ENCODE peak calls at places on chromosomes 16 and 17, in five cellular contexts. Y, T, B, I and D are unnamed samples.

GRCh38 chr16:17244865-17245264 is 225.9 kb downstream of the XYLT1 start:
- DNase-seq in Y (no peak), T (no peak), B (no peak), I (no peak), D (no peak)

GRCh38 chr16:72066747-72067146 is 3.7 kb downstream of the HPR start:
- DNase-seq in Y (no peak), T (no peak), B (peak; percentile 72), I (peak; percentile 72), D (peak; percentile 13)

GRCh38 chr17:45834471-45835396 is 9.9 kb upstream of the SPPL2C start:
- DNase-seq in Y (no peak), T (no peak), B (no peak), I (no peak), D (no peak)

GRCh38 chr17:51079049-51079448 is 41.6 kb downstream of the SPAG9 start:
- DNase-seq in Y (no peak), T (peak; percentile 2), B (no peak), I (no peak), D (no peak)

GRCh38 chr16:3992297-3993051 is 112.0 kb upstream of the CREBBP start:
- DNase-seq in Y (no peak), T (no peak), B (no peak), I (no peak), D (no peak)

GRCh38 chr16:4954714-4955113 is 3.4 kb upstream of the SEC14L5 start:
- DNase-seq in Y (no peak), T (no peak), B (no peak), I (no peak), D (no peak)

GRCh38 chr17:45964634-45965033 is 34.4 kb upstream of the STH start:
- DNase-seq in Y (no peak), T (no peak), B (no peak), I (no peak), D (no peak)

GRCh38 chr17:50638572-50638850 is 3.8 kb downstream of the ABCC3 start:
- DNase-seq in Y (no peak), T (no peak), B (no peak), I (no peak), D (no peak)

GRCh38 chr16:397135-397661 is at the start of gene NME4:
- DNase-seq in Y (no peak), T (peak; percentile 73), B (peak; percentile 75), I (no peak), D (no peak)

GRCh38 chr16:88116121-88116900 is 165.1 kb downstream of the BANP start:
- DNase-seq in Y (no peak), T (no peak), B (no peak), I (no peak), D (no peak)

GRCh38 chr17:44990994-44991393 is 22.9 kb upstream of the C1QL1 start:
- DNase-seq in Y (no peak), T (no peak), B (no peak), I (no peak), D (no peak)

GRCh38 chr16:12271006-12271405 is 294.5 kb downstream of the SNX29 start:
- DNase-seq in Y (no peak), T (peak; percentile 54), B (peak; percentile 68), I (peak; percentile 52), D (peak; percentile 12)

GRCh38 chr17:59387351-59388069 is 56.1 kb downstream of the YPEL2 start:
- DNase-seq in Y (no peak), T (no peak), B (no peak), I (no peak), D (no peak)

GRCh38 chr17:6551909-6552768 is 4.2 kb downstream of the PITPNM3 start:
- DNase-seq in Y (no peak), T (no peak), B (no peak), I (no peak), D (no peak)

GRCh38 chr16:86029131-86029741 is 130.3 kb downstream of the IRF8 start:
- DNase-seq in Y (no peak), T (no peak), B (no peak), I (no peak), D (no peak)

GRCh38 chr17:14833201-14833773 is 431.8 kb downstream of the PMP22 start:
- DNase-seq in Y (no peak), T (no peak), B (no peak), I (no peak), D (no peak)
- TF ChIP-seq MAX in Y (no peak), T (no peak), B (no peak), I (no peak), D (no peak)

DNA sequence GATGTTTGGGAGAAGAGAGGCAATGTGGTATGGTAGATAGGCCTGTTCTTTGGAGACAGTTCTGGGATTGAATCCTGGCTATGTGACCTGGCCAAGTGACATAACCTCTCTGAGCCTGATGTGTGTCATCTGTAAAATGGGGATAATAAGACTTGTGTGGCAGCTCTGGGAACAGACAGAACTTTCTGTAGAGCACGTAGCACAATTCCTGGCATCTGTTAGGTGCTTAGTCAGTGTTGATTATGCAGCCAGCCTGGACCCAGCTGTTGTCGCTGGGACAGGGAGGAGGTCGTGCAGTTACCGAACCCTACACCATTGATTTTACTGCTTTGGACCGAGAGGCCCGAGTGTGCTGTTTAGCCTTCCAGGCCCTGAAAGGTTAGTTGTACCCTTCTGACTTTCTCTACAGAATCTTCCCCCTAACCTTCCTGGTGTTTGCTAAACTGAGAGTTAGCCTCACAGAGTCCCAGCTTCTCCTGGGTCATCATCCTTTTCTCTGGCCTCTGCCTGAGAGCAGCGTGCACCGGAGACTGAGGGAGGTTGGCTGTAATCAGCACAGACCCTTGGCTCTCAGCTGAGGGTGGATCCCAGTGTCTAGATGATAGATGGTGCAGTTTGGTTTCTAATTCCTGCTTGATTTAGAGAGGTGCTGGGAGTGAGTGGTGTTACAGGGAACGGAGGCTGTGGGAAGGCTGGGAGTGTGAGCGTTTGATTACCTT is 31.9 kb downstream of the MSI2 start:
- DNase-seq in Y (no peak), T (no peak), B (peak; percentile 35), I (no peak), D (no peak)
- TF ChIP-seq SRF in Y (no peak), T (no peak), B (no peak), I (no peak), D (no peak)

DNA sequence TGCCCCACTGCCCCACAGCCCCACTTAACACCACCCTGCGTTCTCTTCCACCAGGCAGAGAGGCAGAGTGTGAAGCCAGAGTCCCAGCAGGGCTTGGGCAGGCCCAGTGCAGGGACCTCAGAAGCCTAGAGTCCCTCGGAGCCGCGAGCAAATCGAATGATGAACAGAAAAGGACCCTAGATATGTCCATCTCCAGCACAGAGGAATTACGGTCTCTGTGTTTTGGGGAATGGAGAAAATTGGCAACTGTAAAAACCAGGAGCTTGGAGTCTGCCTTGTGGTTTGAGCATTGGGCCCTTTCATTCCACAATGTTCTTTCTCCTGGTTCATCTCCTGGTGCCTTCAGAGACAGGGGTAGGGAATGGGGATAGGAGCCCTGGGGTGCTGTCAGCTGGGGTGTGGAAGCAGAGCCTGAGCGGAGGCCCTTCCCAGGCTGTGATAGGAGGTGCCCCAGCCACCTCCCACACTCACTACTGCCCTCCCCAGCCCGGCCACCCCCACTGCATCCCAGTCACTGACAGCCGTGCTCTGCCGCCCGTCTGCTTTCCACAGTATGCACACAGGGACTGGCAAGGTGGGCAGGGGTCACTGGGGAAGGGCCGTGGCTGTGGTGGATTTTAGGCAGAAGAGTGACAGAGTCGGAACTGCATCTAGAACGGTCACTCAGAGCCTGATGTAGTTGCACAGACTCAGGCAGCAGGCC is 26.7 kb downstream of the TBX4 start:
- DNase-seq in Y (no peak), T (peak; percentile 53), B (peak; percentile 24), I (no peak), D (no peak)
- TF ChIP-seq CTCF in Y (no peak), T (peak; percentile 61), B (peak; percentile 30), I (no peak), D (no peak)

GRCh38 chr16:22186517-22186916 is 19.6 kb upstream of the EEF2K start:
- DNase-seq in Y (no peak), T (peak; percentile 79), B (peak; percentile 44), I (no peak), D (no peak)

GRCh38 chr16:22189473-22190168 is 16.5 kb upstream of the EEF2K start:
- DNase-seq in Y (no peak), T (no peak), B (no peak), I (no peak), D (no peak)

GRCh38 chr16:22190169-22191088 is 15.6 kb upstream of the EEF2K start:
- DNase-seq in Y (peak; percentile 98), T (peak; percentile 100), B (peak; percentile 99), I (peak; percentile 100), D (peak; percentile 99)

GRCh38 chr16:22188267-22188594 is 17.8 kb upstream of the EEF2K start:
- DNase-seq in Y (no peak), T (no peak), B (no peak), I (no peak), D (no peak)

GRCh38 chr16:22188595-22189442 is 17.3 kb upstream of the EEF2K start:
- DNase-seq in Y (peak; percentile 55), T (peak; percentile 61), B (peak; percentile 82), I (peak; percentile 85), D (peak; percentile 70)
- TF ChIP-seq MAX in Y (no peak), T (no peak), B (no peak), I (no peak), D (no peak)

GRCh38 chr16:89123001-89123830 is 29.6 kb downstream of the ACSF3 start:
- DNase-seq in Y (no peak), T (no peak), B (no peak), I (no peak), D (no peak)
- TF ChIP-seq SRF in Y (no peak), T (no peak), B (no peak), I (no peak), D (no peak)

DNA sequence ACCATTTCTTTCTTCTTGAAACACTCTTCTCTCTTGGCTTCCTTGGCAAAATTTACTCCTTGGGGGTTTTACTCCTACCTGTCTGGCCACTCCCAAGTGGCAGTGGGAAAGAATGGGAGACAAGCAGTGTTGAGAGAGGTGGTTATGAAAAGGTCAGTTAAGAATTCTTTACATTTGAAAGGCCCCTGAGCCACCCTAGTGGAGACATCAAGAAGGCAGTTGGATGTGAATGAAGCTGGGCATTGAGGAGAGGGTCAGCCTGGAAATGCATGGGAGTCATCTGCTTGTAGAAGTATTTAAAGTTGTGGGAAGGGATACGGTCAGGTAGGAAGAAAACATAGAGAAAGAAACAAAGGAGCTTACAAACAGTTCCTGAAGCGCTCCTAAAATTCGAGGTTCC is 42.3 kb upstream of the CCNF start:
- DNase-seq in Y (no peak), T (peak; percentile 52), B (no peak), I (peak; percentile 28), D (peak; percentile 3)
- TF ChIP-seq CTCF in Y (peak; percentile 4), T (no peak), B (peak; percentile 29), I (peak; percentile 23), D (peak; percentile 43)